ENCODE peak calls at places on chromosome 6, in four cellular contexts. M, V, K and F are unnamed samples.

GRCh38 chr6:1554241-1554880 is 55.4 kb upstream of the FOXC1 start:
- DNase-seq in V (no peak), K (peak; percentile 57), M (no peak), F (no peak)

GRCh38 chr6:36679043-36679821 is 718 bp downstream of the CDKN1A start:
- DNase-seq in K (no peak), V (peak; percentile 50), M (no peak), F (no peak)

GRCh38 chr6:75526502-75527127 is 33.0 kb upstream of the FILIP1 start:
- DNase-seq in M (peak; percentile 32), V (peak; percentile 56), K (peak; percentile 40), F (peak; percentile 47)

GRCh38 chr6:16154904-16155303 is 26.0 kb downstream of the MYLIP start:
- DNase-seq in K (no peak), V (no peak), M (no peak), F (no peak)

GRCh38 chr6:163950159-163950558 is 535.6 kb downstream of the QKI start:
- DNase-seq in V (no peak), M (no peak), K (no peak), F (no peak)

GRCh38 chr6:148199584-148199983 is 143.1 kb upstream of the SASH1 start:
- DNase-seq in V (no peak), M (no peak), K (no peak), F (no peak)

GRCh38 chr6:79277109-79277508 is 42.6 kb upstream of the HMGN3 start:
- DNase-seq in M (no peak), K (no peak), V (no peak), F (no peak)

GRCh38 chr6:38180586-38180985 is 361.1 kb downstream of the ZFAND3 start:
- DNase-seq in K (no peak), V (no peak), M (no peak), F (no peak)

GRCh38 chr6:96907498-96907897 is 9.8 kb upstream of the NDUFAF4 start:
- DNase-seq in V (no peak), K (peak; percentile 44), M (no peak), F (no peak)

GRCh38 chr6:95117236-95117635 is 460.1 kb upstream of the MANEA start:
- DNase-seq in K (no peak), V (no peak), M (no peak), F (no peak)

GRCh38 chr6:95119927-95120326 is 457.4 kb upstream of the MANEA start:
- DNase-seq in K (no peak), M (no peak), V (no peak), F (no peak)

DNA sequence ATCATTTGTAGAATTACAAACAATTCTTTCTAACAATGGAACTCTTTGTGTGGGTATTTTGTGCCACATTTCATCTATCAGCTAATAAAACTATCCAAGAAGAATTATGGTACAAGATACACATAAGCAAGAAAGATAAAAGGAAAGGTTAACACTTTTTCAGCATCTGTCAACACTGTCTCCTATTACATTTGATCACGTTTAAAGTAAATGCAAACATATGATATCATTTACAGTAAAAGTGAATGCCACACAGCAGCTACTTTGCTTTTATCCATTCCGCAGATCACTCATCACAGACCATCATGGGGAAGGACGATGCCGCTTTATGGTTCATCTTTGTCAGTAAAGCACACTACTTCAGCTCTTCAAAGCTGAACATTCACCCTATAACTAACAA is 456.4 kb upstream of the MANEA start:
- DNase-seq in V (no peak), M (no peak), K (no peak), F (no peak)
- TF ChIP-seq FOXK2 in V (no peak), M (no peak), K (no peak), F (no peak)

DNA sequence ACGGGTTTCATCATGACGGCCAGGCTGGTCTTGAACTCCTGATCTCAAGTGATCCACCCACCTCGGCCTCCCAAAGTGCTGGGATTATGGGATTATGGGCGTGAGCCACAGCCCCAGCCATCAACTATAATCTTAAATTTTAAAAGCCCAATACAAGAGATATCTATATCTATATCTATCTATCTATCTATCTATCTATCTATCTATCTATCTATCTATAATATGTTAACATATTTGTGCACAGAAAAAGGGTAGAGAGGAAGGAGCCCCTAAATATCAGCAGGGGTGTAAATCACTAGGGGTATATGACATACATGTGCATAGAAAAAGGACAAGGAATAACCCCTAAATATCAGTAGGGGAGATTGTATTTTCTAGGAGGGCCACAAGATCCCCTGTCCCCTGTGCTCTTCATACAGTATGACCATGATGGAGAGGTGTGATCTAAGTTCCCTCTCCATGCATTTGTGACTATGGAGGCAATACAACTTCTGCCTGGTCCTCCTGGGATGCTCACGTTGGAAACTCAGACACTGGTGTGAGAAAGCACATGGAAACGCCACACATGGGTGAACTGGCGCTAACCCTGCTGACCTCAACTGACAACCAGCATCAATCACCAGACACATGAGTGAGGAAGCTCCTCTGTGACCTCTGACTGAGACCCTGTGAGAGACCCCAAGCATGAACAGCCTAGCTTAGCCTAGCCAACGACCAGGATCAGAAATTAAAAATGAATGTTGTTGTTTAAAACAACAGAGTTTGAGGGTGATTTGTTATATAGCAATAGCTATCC is 1.2 kb upstream of the SPATS1 start:
- DNase-seq in M (no peak), K (no peak), V (no peak), F (no peak)
- TF ChIP-seq TARDBP in M (no peak), K (no peak), V (no peak), F (no peak)

GRCh38 chr6:34056301-34056700 is 89.6 kb downstream of the GRM4 start:
- DNase-seq in M (peak; percentile 91), K (no peak), V (no peak), F (peak; percentile 42)

GRCh38 chr6:34053721-34054120 is 92.2 kb downstream of the GRM4 start:
- DNase-seq in V (no peak), K (no peak), M (no peak), F (no peak)

GRCh38 chr6:34052918-34053608 is 92.8 kb downstream of the GRM4 start:
- DNase-seq in M (no peak), K (no peak), V (no peak), F (no peak)

GRCh38 chr6:34057191-34057590 is 88.7 kb downstream of the GRM4 start:
- DNase-seq in M (no peak), K (no peak), V (no peak), F (no peak)

DNA sequence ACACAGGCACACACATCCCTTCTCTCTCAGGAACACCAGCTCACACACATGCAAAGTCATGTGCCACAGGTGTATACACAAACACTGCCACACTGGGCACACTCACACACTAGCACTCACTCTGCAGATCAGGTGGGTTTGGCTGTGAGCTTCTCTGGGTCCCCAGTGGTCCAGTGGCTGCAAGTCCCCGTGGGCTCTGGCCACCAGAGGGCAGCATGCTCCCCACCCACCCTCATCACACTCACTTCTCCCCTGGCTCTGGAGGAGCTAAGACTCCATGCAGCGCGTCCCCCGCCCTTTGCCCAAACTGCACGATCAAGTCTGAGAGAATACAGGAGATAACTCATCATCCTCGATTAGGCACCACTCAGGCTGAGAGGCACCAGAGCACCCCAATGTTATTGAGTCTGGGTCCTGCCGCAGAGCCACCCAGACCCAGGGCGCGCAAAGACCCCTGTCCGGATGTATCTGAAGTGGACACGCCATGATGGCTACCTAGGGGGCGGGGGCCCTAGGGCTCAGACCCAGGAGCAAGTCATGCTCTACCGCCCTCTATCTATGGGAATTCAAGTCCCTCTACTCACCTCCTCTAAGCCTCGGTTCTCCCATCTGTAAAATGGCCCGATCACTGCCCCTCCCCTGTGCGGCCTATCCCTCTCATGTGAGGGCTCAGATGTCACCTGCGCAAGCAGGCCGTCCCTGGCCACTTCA is 90.5 kb downstream of the GRM4 start:
- DNase-seq in V (peak; percentile 60), K (no peak), M (peak; percentile 89), F (peak; percentile 85)
- TF ChIP-seq FOXK2 in V (no peak), K (no peak), M (no peak), F (no peak)

GRCh38 chr6:44072959-44073611 is 54.2 kb downstream of the MRPL14 start:
- DNase-seq in K (no peak), V (peak; percentile 82), M (peak; percentile 96), F (peak; percentile 91)
- TF ChIP-seq TARDBP in K (no peak), V (no peak), M (no peak), F (no peak)